ENCODE peak calls at places on chromosome 6, in six cellular contexts. One of them, this sample, is unnamed.

GRCh38 chr6:138493413-138493812 is 5.9 kb downstream of the NHSL1 start:
- DNase-seq in BJ: peak
- DNase-seq in GM12865: no peak
- DNase-seq in fibroblast of pulmonary artery: peak
- DNase-seq in breast epithelium: peak
- DNase-seq in astrocyte of the spinal cord: peak
- DNase-seq in this sample: peak

GRCh38 chr6:161418458-161418945 is 144.6 kb upstream of the AGPAT4 start:
- DNase-seq in fibroblast of pulmonary artery: peak
- DNase-seq in GM12865: peak
- DNase-seq in BJ: peak
- DNase-seq in astrocyte of the spinal cord: peak
- DNase-seq in breast epithelium: no peak
- DNase-seq in this sample: peak

GRCh38 chr6:148551226-148551625 is 195.6 kb upstream of the UST start:
- DNase-seq in fibroblast of pulmonary artery: no peak
- DNase-seq in BJ: no peak
- DNase-seq in astrocyte of the spinal cord: no peak
- DNase-seq in breast epithelium: no peak
- DNase-seq in GM12865: no peak
- DNase-seq in this sample: no peak

GRCh38 chr6:139695361-139695760 is 320.9 kb upstream of the CITED2 start:
- DNase-seq in BJ: no peak
- DNase-seq in breast epithelium: no peak
- DNase-seq in astrocyte of the spinal cord: no peak
- DNase-seq in GM12865: no peak
- DNase-seq in fibroblast of pulmonary artery: no peak
- DNase-seq in this sample: no peak

GRCh38 chr6:42428326-42429041 is 23.2 kb downstream of the TRERF1 start:
- DNase-seq in fibroblast of pulmonary artery: no peak
- DNase-seq in astrocyte of the spinal cord: no peak
- DNase-seq in GM12865: peak
- DNase-seq in BJ: no peak
- DNase-seq in breast epithelium: no peak
- DNase-seq in this sample: peak

GRCh38 chr6:66902457-66902856 is 1195.4 kb upstream of the EYS start:
- DNase-seq in GM12865: no peak
- DNase-seq in astrocyte of the spinal cord: no peak
- DNase-seq in breast epithelium: no peak
- DNase-seq in BJ: no peak
- DNase-seq in fibroblast of pulmonary artery: no peak
- DNase-seq in this sample: no peak

GRCh38 chr6:70270287-70271005 is 32.4 kb downstream of the COL9A1 start:
- DNase-seq in breast epithelium: no peak
- DNase-seq in BJ: no peak
- DNase-seq in astrocyte of the spinal cord: no peak
- DNase-seq in fibroblast of pulmonary artery: no peak
- DNase-seq in GM12865: peak
- DNase-seq in this sample: no peak

GRCh38 chr6:106614592-106615301 is 14.6 kb downstream of the RTN4IP1 start:
- DNase-seq in astrocyte of the spinal cord: no peak
- DNase-seq in BJ: no peak
- DNase-seq in fibroblast of pulmonary artery: no peak
- DNase-seq in breast epithelium: no peak
- DNase-seq in GM12865: no peak
- DNase-seq in this sample: no peak

GRCh38 chr6:22102671-22103070 is 194.2 kb downstream of the PRL start:
- DNase-seq in BJ: no peak
- DNase-seq in fibroblast of pulmonary artery: no peak
- DNase-seq in astrocyte of the spinal cord: no peak
- DNase-seq in breast epithelium: no peak
- DNase-seq in GM12865: peak
- DNase-seq in this sample: no peak

GRCh38 chr6:63427951-63428350 is 108.2 kb upstream of the LGSN start:
- DNase-seq in fibroblast of pulmonary artery: no peak
- DNase-seq in astrocyte of the spinal cord: no peak
- DNase-seq in GM12865: no peak
- DNase-seq in BJ: no peak
- DNase-seq in breast epithelium: no peak
- DNase-seq in this sample: no peak

GRCh38 chr6:125415921-125416320 is 114.2 kb upstream of the HDDC2 start:
- DNase-seq in astrocyte of the spinal cord: no peak
- DNase-seq in breast epithelium: no peak
- DNase-seq in fibroblast of pulmonary artery: peak
- DNase-seq in GM12865: no peak
- DNase-seq in BJ: no peak
- DNase-seq in this sample: no peak

GRCh38 chr6:21856096-21856825 is 262.7 kb downstream of the SOX4 start:
- DNase-seq in fibroblast of pulmonary artery: peak
- DNase-seq in GM12865: no peak
- DNase-seq in breast epithelium: no peak
- DNase-seq in BJ: peak
- DNase-seq in astrocyte of the spinal cord: peak
- DNase-seq in this sample: peak

GRCh38 chr6:101454106-101454676 is 60.7 kb downstream of the GRIK2 start:
- DNase-seq in breast epithelium: no peak
- DNase-seq in fibroblast of pulmonary artery: no peak
- DNase-seq in astrocyte of the spinal cord: no peak
- DNase-seq in BJ: no peak
- DNase-seq in GM12865: no peak
- DNase-seq in this sample: no peak

GRCh38 chr6:99250476-99250875 is 99.0 kb downstream of the FAXC start:
- DNase-seq in GM12865: no peak
- DNase-seq in BJ: no peak
- DNase-seq in fibroblast of pulmonary artery: no peak
- DNase-seq in breast epithelium: no peak
- DNase-seq in astrocyte of the spinal cord: no peak
- DNase-seq in this sample: no peak

GRCh38 chr6:35776364-35777215 is at the start of gene CLPSL2:
- DNase-seq in fibroblast of pulmonary artery: peak
- DNase-seq in GM12865: peak
- DNase-seq in BJ: no peak
- DNase-seq in breast epithelium: no peak
- DNase-seq in astrocyte of the spinal cord: no peak
- DNase-seq in this sample: no peak

GRCh38 chr6:155128971-155129370 is 133.9 kb downstream of the TIAM2 start:
- DNase-seq in GM12865: no peak
- DNase-seq in astrocyte of the spinal cord: no peak
- DNase-seq in fibroblast of pulmonary artery: no peak
- DNase-seq in breast epithelium: no peak
- DNase-seq in BJ: no peak
- DNase-seq in this sample: no peak

GRCh38 chr6:54084234-54084633 is 27.0 kb upstream of the MLIP start:
- DNase-seq in astrocyte of the spinal cord: no peak
- DNase-seq in breast epithelium: no peak
- DNase-seq in BJ: no peak
- DNase-seq in fibroblast of pulmonary artery: no peak
- DNase-seq in GM12865: no peak
- DNase-seq in this sample: no peak

GRCh38 chr6:20092071-20092566 is 120.2 kb downstream of the MBOAT1 start:
- DNase-seq in BJ: peak
- DNase-seq in fibroblast of pulmonary artery: peak
- DNase-seq in breast epithelium: no peak
- DNase-seq in astrocyte of the spinal cord: peak
- DNase-seq in GM12865: peak
- DNase-seq in this sample: peak

GRCh38 chr6:98927534-98927933 is 20.2 kb downstream of the FBXL4 start:
- DNase-seq in GM12865: no peak
- DNase-seq in BJ: no peak
- DNase-seq in breast epithelium: no peak
- DNase-seq in astrocyte of the spinal cord: no peak
- DNase-seq in fibroblast of pulmonary artery: no peak
- DNase-seq in this sample: no peak

GRCh38 chr6:53233309-53233708 is 84.7 kb upstream of the GCM1 start:
- DNase-seq in fibroblast of pulmonary artery: no peak
- DNase-seq in GM12865: no peak
- DNase-seq in astrocyte of the spinal cord: peak
- DNase-seq in breast epithelium: no peak
- DNase-seq in BJ: no peak
- DNase-seq in this sample: no peak

GRCh38 chr6:169026175-169026574 is 227.5 kb downstream of the THBS2 start:
- DNase-seq in GM12865: no peak
- DNase-seq in fibroblast of pulmonary artery: peak
- DNase-seq in breast epithelium: no peak
- DNase-seq in astrocyte of the spinal cord: no peak
- DNase-seq in BJ: no peak
- DNase-seq in this sample: no peak

GRCh38 chr6:6751615-6752014 is 163.1 kb downstream of the LY86 start:
- DNase-seq in breast epithelium: no peak
- DNase-seq in GM12865: peak
- DNase-seq in fibroblast of pulmonary artery: no peak
- DNase-seq in BJ: no peak
- DNase-seq in astrocyte of the spinal cord: no peak
- DNase-seq in this sample: no peak

GRCh38 chr6:28137458-28138020 is 4.1 kb upstream of the ZKSCAN8 start:
- DNase-seq in astrocyte of the spinal cord: no peak
- DNase-seq in GM12865: peak
- DNase-seq in breast epithelium: no peak
- DNase-seq in BJ: no peak
- DNase-seq in fibroblast of pulmonary artery: peak
- DNase-seq in this sample: no peak

GRCh38 chr6:114157848-114158247 is 185.0 kb downstream of the HS3ST5 start:
- DNase-seq in BJ: no peak
- DNase-seq in astrocyte of the spinal cord: no peak
- DNase-seq in GM12865: no peak
- DNase-seq in breast epithelium: no peak
- DNase-seq in fibroblast of pulmonary artery: no peak
- DNase-seq in this sample: no peak

GRCh38 chr6:143677577-143677890 is 231 bp upstream of the PHACTR2 start:
- DNase-seq in astrocyte of the spinal cord: peak
- DNase-seq in BJ: no peak
- DNase-seq in fibroblast of pulmonary artery: no peak
- DNase-seq in breast epithelium: no peak
- DNase-seq in GM12865: no peak
- DNase-seq in this sample: no peak

GRCh38 chr6:15946701-15947390 is 182.0 kb upstream of the MYLIP start:
- DNase-seq in GM12865: no peak
- DNase-seq in fibroblast of pulmonary artery: no peak
- DNase-seq in breast epithelium: no peak
- DNase-seq in BJ: no peak
- DNase-seq in astrocyte of the spinal cord: no peak
- DNase-seq in this sample: no peak

GRCh38 chr6:107977283-107977682 is 19.3 kb upstream of the SEC63 start:
- DNase-seq in GM12865: peak
- DNase-seq in astrocyte of the spinal cord: peak
- DNase-seq in BJ: no peak
- DNase-seq in breast epithelium: no peak
- DNase-seq in fibroblast of pulmonary artery: peak
- DNase-seq in this sample: no peak

GRCh38 chr6:170244721-170245201 is 46.1 kb downstream of the DLL1 start:
- DNase-seq in breast epithelium: no peak
- DNase-seq in fibroblast of pulmonary artery: no peak
- DNase-seq in astrocyte of the spinal cord: no peak
- DNase-seq in GM12865: no peak
- DNase-seq in BJ: no peak
- DNase-seq in this sample: no peak

GRCh38 chr6:9412951-9413559 is 977.7 kb upstream of the SLC35B3 start:
- DNase-seq in breast epithelium: no peak
- DNase-seq in fibroblast of pulmonary artery: no peak
- DNase-seq in GM12865: peak
- DNase-seq in BJ: no peak
- DNase-seq in astrocyte of the spinal cord: no peak
- DNase-seq in this sample: no peak

GRCh38 chr6:105791569-105792318 is 294.4 kb upstream of the PRDM1 start:
- DNase-seq in BJ: no peak
- DNase-seq in breast epithelium: no peak
- DNase-seq in astrocyte of the spinal cord: no peak
- DNase-seq in GM12865: peak
- DNase-seq in fibroblast of pulmonary artery: no peak
- DNase-seq in this sample: no peak

GRCh38 chr6:98547634-98548033 is 286.7 kb upstream of the POU3F2 start:
- DNase-seq in astrocyte of the spinal cord: no peak
- DNase-seq in breast epithelium: no peak
- DNase-seq in GM12865: no peak
- DNase-seq in BJ: no peak
- DNase-seq in fibroblast of pulmonary artery: no peak
- DNase-seq in this sample: no peak

DNA sequence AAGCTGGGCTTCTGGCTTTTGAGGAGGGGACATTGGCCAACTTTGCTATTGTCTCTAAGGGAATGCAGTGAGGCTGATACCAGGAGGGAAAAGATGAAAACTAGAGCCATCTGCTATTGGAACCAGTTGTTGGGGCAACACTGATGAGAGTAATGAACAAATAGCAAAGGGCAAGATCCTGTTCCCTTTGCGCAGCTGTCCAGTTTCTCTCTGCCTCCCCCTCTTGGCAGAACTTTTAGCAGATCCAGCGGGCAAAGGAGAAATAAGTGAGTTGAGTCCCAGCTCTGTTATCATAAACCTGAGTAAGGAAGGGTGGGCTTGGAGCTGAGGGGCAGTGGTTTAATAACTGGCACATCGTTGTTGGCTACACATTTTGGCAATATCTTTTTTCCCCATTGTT is 126.8 kb downstream of the AKAP7 start:
- DNase-seq in fibroblast of pulmonary artery: no peak
- DNase-seq in astrocyte of the spinal cord: no peak
- DNase-seq in breast epithelium: no peak
- DNase-seq in BJ: no peak
- DNase-seq in GM12865: no peak
- DNase-seq in this sample: no peak
- TF ChIP-seq CTCF in fibroblast of pulmonary artery: peak
- TF ChIP-seq CTCF in astrocyte of the spinal cord: peak
- TF ChIP-seq CTCF in breast epithelium: no peak
- TF ChIP-seq CTCF in BJ: no peak
- TF ChIP-seq CTCF in GM12865: no peak
- TF ChIP-seq CTCF in this sample: no peak

DNA sequence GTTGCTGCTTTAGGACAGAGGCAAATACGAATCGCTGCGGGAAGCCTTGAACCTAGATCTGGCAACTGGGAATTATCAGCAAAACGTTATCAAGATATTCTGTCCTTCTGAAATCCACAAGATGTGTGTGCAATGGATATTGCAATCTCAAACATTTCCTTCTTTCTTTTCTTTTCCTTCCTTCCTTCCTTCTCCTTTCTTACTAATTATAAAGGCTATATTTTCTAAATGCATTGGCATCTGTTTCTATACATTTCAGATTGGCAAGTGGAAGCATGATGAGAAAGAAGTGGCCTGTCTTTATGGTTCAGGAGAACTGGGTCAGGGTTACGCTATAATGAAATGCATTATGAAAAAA is 2.0 kb downstream of the TAGAP start:
- DNase-seq in BJ: no peak
- DNase-seq in fibroblast of pulmonary artery: no peak
- DNase-seq in astrocyte of the spinal cord: no peak
- DNase-seq in GM12865: no peak
- DNase-seq in breast epithelium: no peak
- DNase-seq in this sample: no peak
- TF ChIP-seq CTCF in BJ: no peak
- TF ChIP-seq CTCF in fibroblast of pulmonary artery: no peak
- TF ChIP-seq CTCF in astrocyte of the spinal cord: no peak
- TF ChIP-seq CTCF in GM12865: no peak
- TF ChIP-seq CTCF in breast epithelium: no peak
- TF ChIP-seq CTCF in this sample: no peak

GRCh38 chr6:51494342-51494741 is 593.1 kb downstream of the PKHD1 start:
- DNase-seq in BJ: no peak
- DNase-seq in GM12865: no peak
- DNase-seq in breast epithelium: no peak
- DNase-seq in fibroblast of pulmonary artery: no peak
- DNase-seq in astrocyte of the spinal cord: no peak
- DNase-seq in this sample: no peak
- TF ChIP-seq CTCF in BJ: no peak
- TF ChIP-seq CTCF in GM12865: no peak
- TF ChIP-seq CTCF in breast epithelium: peak
- TF ChIP-seq CTCF in fibroblast of pulmonary artery: no peak
- TF ChIP-seq CTCF in astrocyte of the spinal cord: no peak
- TF ChIP-seq CTCF in this sample: no peak

GRCh38 chr6:347232-347631 is 44.3 kb upstream of the IRF4 start:
- DNase-seq in fibroblast of pulmonary artery: no peak
- DNase-seq in GM12865: peak
- DNase-seq in BJ: no peak
- DNase-seq in astrocyte of the spinal cord: no peak
- DNase-seq in breast epithelium: no peak
- DNase-seq in this sample: no peak
- TF ChIP-seq CTCF in fibroblast of pulmonary artery: no peak
- TF ChIP-seq CTCF in GM12865: no peak
- TF ChIP-seq CTCF in BJ: no peak
- TF ChIP-seq CTCF in astrocyte of the spinal cord: no peak
- TF ChIP-seq CTCF in breast epithelium: no peak
- TF ChIP-seq CTCF in this sample: no peak

This sample was measured in AG09319.